ENCODE peak calls at places on chromosomes 4 and X, in six cellular contexts. R is upper lobe of right lung, E is RWPE2, L is mesenchymal stem cell, V is astrocyte, J is heart right ventricle. Q is an unnamed sample.

GRCh38 chrX:18899796-18900380 is 84.0 kb downstream of the PHKA2 start:
- DNase-seq in J (no peak), V (no peak), E (no peak), R (no peak), L (peak; percentile 25), Q (no peak)

GRCh38 chr4:133150643-133151300 is 1.7 kb downstream of the PCDH10 start:
- DNase-seq in J (no peak), L (peak; percentile 38), R (no peak), V (peak; percentile 42), E (no peak), Q (no peak)

GRCh38 chrX:10507181-10507580 is 113.2 kb downstream of the MID1 start:
- DNase-seq in V (peak; percentile 73), R (no peak), L (no peak), J (no peak), E (no peak), Q (no peak)

GRCh38 chr4:106314960-106315359 is 1.0 kb downstream of the TBCK start:
- DNase-seq in L (no peak), J (no peak), R (no peak), E (no peak), V (no peak), Q (no peak)

GRCh38 chrX:120357186-120357585 is 4.7 kb upstream of the ATP1B4 start:
- DNase-seq in V (no peak), R (no peak), J (no peak), L (no peak), E (no peak), Q (no peak)

GRCh38 chr4:72351521-72351920 is 217.5 kb downstream of the ADAMTS3 start:
- DNase-seq in L (no peak), E (no peak), J (no peak), V (no peak), R (no peak), Q (no peak)

GRCh38 chrX:132603700-132604286 is 115.0 kb upstream of the MBNL3 start:
- DNase-seq in E (no peak), J (no peak), V (no peak), R (no peak), L (no peak), Q (no peak)

GRCh38 chrX:318739-319578 is at the start of gene GTPBP6:
- DNase-seq in V (peak; percentile 98), J (peak; percentile 100), R (peak; percentile 99), E (peak; percentile 100), L (peak; percentile 100), Q (peak; percentile 95)

GRCh38 chr4:2923141-2923551 is 40.1 kb downstream of the NOP14 start:
- DNase-seq in L (peak; percentile 88), J (no peak), R (peak; percentile 66), E (no peak), V (peak; percentile 51), Q (no peak)

GRCh38 chrX:103464774-103465117 is 54.5 kb downstream of the RAB40A start:
- DNase-seq in E (no peak), L (peak; percentile 77), R (peak; percentile 57), V (peak; percentile 32), J (peak; percentile 73), Q (peak; percentile 40)

GRCh38 chr4:135281230-135281629 is 1079.6 kb upstream of the PABPC4L start:
- DNase-seq in R (no peak), J (no peak), E (no peak), L (no peak), V (no peak), Q (no peak)

GRCh38 chr4:125726121-125726520 is 411.4 kb downstream of the FAT4 start:
- DNase-seq in J (no peak), E (no peak), R (no peak), L (no peak), V (no peak), Q (no peak)

GRCh38 chr4:105296672-105297071 is 150.0 kb downstream of the TET2 start:
- DNase-seq in R (peak; percentile 44), V (no peak), L (no peak), J (no peak), E (no peak), Q (no peak)

GRCh38 chr4:158782539-158783360 is 13.9 kb downstream of the FNIP2 start:
- DNase-seq in E (no peak), L (no peak), V (peak; percentile 67), R (no peak), J (no peak), Q (no peak)

GRCh38 chr4:127479031-127479622 is 153.6 kb upstream of the INTU start:
- DNase-seq in J (no peak), E (no peak), V (peak; percentile 22), R (no peak), L (peak; percentile 49), Q (no peak)

GRCh38 chr4:384311-385010 is 46.8 kb downstream of the ZNF141 start:
- DNase-seq in V (no peak), J (no peak), R (no peak), L (no peak), E (no peak), Q (no peak)
- H3K9me3 ChIP-seq in V (peaks cover 38% of the 10 kb centered on the region), J (peaks cover 87% of the 10 kb centered on the region), R (peaks cover 80% of the 10 kb centered on the region), L (peaks cover 88% of the 10 kb centered on the region), E (peaks cover 21% of the 10 kb centered on the region), Q (peaks cover 26% of the 10 kb centered on the region)

DNA sequence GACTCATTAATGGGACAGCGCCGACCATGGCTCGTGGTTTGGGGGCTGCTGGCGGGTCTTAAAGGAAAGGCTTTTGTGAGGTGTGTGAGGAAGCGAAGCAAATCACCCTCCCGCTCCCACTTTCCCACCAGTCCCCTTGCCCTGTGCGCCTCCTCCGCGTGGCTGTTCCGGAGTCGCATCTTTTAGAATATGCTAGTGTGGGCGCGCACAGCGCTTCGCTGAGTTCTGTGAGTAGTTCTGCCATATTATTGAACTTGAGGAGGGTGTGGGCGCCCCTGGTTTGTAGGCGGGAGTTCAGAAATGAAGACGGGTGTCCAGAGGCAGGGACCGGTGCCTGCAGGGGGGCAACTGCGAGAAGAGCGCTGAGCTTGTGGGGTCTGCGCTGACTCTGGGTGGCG is 49.1 kb downstream of the ZNF141 start:
- DNase-seq in R (no peak), V (no peak), J (no peak), L (no peak), E (no peak), Q (no peak)
- H3K9me3 ChIP-seq in R (peaks cover 66% of the 10 kb centered on the region), V (peaks cover 43% of the 10 kb centered on the region), J (peaks cover 76% of the 10 kb centered on the region), L (peaks cover 86% of the 10 kb centered on the region), E (peaks cover 13% of the 10 kb centered on the region), Q (peaks cover 26% of the 10 kb centered on the region)

DNA sequence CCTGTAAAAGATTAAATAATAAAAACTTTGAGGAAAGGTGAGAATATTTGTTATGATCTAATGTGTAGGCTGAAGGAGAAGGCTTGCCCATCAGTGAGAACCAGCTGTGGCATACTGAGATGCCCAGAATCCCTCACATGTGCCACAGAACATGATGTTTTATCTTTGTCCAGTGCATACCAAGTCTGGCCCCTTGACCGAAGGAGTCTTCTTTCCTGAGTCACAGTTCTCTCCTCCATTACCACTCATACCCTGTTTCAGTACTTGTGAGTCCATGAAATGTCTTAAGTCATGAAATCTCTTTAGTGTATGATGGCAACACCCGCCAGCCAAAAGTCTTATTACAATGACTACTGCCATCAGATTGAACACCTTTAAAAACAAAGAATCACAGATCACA is 42.7 kb downstream of the PPARGC1A start:
- DNase-seq in L (no peak), E (no peak), J (no peak), R (no peak), V (no peak), Q (no peak)
- H3K9me3 ChIP-seq in L (no peaks in the 10 kb centered on the region), E (no peaks in the 10 kb centered on the region), J (no peaks in the 10 kb centered on the region), R (no peaks in the 10 kb centered on the region), V (no peaks in the 10 kb centered on the region), Q (no peaks in the 10 kb centered on the region)

GRCh38 chrX:54992911-54993622 is 921 bp downstream of the PFKFB1 start:
- DNase-seq in E (no peak), R (no peak), V (no peak), L (no peak), J (no peak), Q (no peak)
- H3K9me3 ChIP-seq in E (no peaks in the 10 kb centered on the region), R (no peaks in the 10 kb centered on the region), V (no peaks in the 10 kb centered on the region), L (no peaks in the 10 kb centered on the region), J (no peaks in the 10 kb centered on the region), Q (no peaks in the 10 kb centered on the region)

DNA sequence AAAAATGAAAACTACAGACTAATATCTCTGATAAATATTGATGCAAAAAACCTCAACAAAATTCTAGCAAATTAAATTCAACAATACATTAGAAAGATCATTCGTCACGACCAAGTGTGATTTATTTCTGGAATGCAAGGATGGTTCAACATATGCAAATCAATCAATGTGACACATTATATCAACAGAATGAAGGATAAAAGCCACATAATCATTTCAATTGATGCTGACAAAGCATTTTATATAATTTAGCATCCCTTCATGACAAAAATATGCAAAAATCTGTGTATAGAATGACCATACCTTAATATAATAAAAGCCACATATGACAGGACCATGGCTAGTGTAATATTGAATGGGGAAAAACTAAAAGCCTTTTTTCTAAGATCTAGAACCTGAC is 457.2 kb upstream of the SPANXN1 start:
- DNase-seq in R (no peak), J (no peak), E (no peak), V (no peak), L (no peak), Q (no peak)
- H3K9me3 ChIP-seq in R (no peaks in the 10 kb centered on the region), J (no peaks in the 10 kb centered on the region), E (no peaks in the 10 kb centered on the region), V (no peaks in the 10 kb centered on the region), L (peaks cover 40% of the 10 kb centered on the region), Q (no peaks in the 10 kb centered on the region)

DNA sequence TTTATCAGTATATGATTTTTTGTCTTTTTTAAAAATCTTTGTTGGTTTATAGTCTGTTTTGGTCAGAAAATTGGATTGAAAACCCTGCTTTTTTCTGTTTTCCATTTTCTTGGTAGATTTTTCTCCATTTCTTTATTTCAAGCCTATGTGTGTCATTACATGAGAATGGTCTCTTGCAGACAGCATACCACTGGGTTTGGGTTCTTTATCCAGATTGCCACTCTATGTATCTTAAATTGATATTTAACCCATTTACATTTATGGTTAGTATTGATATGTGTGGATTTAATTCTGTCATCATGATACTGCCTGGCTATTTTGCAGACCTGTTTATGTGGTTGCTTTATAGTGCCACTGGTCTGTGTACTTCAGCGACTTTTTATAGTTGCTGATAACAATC is 239.9 kb upstream of the NDST4 start:
- DNase-seq in V (no peak), R (no peak), E (no peak), J (no peak), L (no peak), Q (no peak)
- H3K9me3 ChIP-seq in V (no peaks in the 10 kb centered on the region), R (no peaks in the 10 kb centered on the region), E (no peaks in the 10 kb centered on the region), J (peaks cover 14% of the 10 kb centered on the region), L (peaks cover 37% of the 10 kb centered on the region), Q (no peaks in the 10 kb centered on the region)

GRCh38 chr4:38800956-38801450 is 3.6 kb downstream of the TLR1 start:
- DNase-seq in L (no peak), V (peak; percentile 16), R (no peak), J (no peak), E (no peak), Q (no peak)
- H3K9me3 ChIP-seq in L (no peaks in the 10 kb centered on the region), V (no peaks in the 10 kb centered on the region), R (no peaks in the 10 kb centered on the region), J (no peaks in the 10 kb centered on the region), E (no peaks in the 10 kb centered on the region), Q (peaks cover 3% of the 10 kb centered on the region)

DNA sequence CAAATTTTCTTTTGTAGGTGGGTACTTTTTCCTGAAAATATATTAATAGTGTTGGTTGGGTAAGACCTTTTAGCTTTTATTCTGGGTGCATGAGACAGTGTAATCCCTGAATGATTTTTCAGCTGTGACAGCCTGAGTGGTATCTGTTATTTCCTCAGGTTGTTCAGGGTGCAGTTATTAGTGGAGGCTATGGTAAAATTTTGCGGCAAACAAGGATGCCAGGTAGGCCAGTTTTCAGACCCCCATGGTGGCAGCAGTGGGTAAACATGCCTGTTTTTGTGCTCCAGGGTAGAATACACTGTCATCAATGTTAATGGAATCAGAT is 47.9 kb upstream of the GRID2 start:
- DNase-seq in R (no peak), E (no peak), V (no peak), J (no peak), L (no peak), Q (no peak)
- H3K9me3 ChIP-seq in R (no peaks in the 10 kb centered on the region), E (no peaks in the 10 kb centered on the region), V (no peaks in the 10 kb centered on the region), J (no peaks in the 10 kb centered on the region), L (no peaks in the 10 kb centered on the region), Q (no peaks in the 10 kb centered on the region)

Q was measured in T-helper 17 cell.